ENCODE peak calls at places on chromosomes 4 and X, in eight cellular contexts. One of them, this sample, is unnamed.
A peak's percentile ranks its signal among the peaks of the same experiment; 100 is the strongest.

GRCh38 chr4:138222041-138222440 is 20.1 kb downstream of the SLC7A11 start:
- DNase-seq in D721Med: no peak
- DNase-seq in A549: peak; percentile 89
- DNase-seq in lower leg skin: no peak
- DNase-seq in psoas muscle: no peak
- DNase-seq in tibial artery: no peak
- DNase-seq in Peyer's patch: no peak
- DNase-seq in SK-N-SH: no peak
- DNase-seq in this sample: no peak

GRCh38 chrX:110791206-110791605 is 4.4 kb downstream of the CHRDL1 start:
- DNase-seq in Peyer's patch: no peak
- DNase-seq in lower leg skin: no peak
- DNase-seq in SK-N-SH: no peak
- DNase-seq in A549: no peak
- DNase-seq in psoas muscle: no peak
- DNase-seq in tibial artery: no peak
- DNase-seq in D721Med: no peak
- DNase-seq in this sample: no peak

GRCh38 chr4:70399319-70399718 is 1.6 kb downstream of the OPRPN start:
- DNase-seq in A549: no peak
- DNase-seq in psoas muscle: no peak
- DNase-seq in tibial artery: no peak
- DNase-seq in lower leg skin: no peak
- DNase-seq in Peyer's patch: no peak
- DNase-seq in D721Med: no peak
- DNase-seq in SK-N-SH: no peak
- DNase-seq in this sample: no peak

GRCh38 chr4:81084029-81084428 is 53.5 kb downstream of the BMP3 start:
- DNase-seq in Peyer's patch: no peak
- DNase-seq in A549: peak; percentile 10
- DNase-seq in tibial artery: no peak
- DNase-seq in D721Med: no peak
- DNase-seq in lower leg skin: no peak
- DNase-seq in SK-N-SH: no peak
- DNase-seq in psoas muscle: no peak
- DNase-seq in this sample: no peak

GRCh38 chr4:1199556-1200331 is 27.4 kb upstream of the SPON2 start:
- DNase-seq in psoas muscle: no peak
- DNase-seq in A549: no peak
- DNase-seq in SK-N-SH: peak; percentile 23
- DNase-seq in lower leg skin: no peak
- DNase-seq in tibial artery: no peak
- DNase-seq in D721Med: no peak
- DNase-seq in Peyer's patch: peak; percentile 46
- DNase-seq in this sample: peak; percentile 15

GRCh38 chr4:1248262-1249147 is at the start of gene CTBP1:
- DNase-seq in Peyer's patch: peak; percentile 91
- DNase-seq in lower leg skin: peak; percentile 66
- DNase-seq in SK-N-SH: peak; percentile 100
- DNase-seq in tibial artery: peak; percentile 59
- DNase-seq in A549: peak; percentile 81
- DNase-seq in D721Med: peak; percentile 97
- DNase-seq in psoas muscle: peak; percentile 91
- DNase-seq in this sample: peak; percentile 91

GRCh38 chrX:63784902-63785692 is at the start of gene ARHGEF9:
- DNase-seq in tibial artery: peak; percentile 18
- DNase-seq in D721Med: no peak
- DNase-seq in psoas muscle: peak; percentile 55
- DNase-seq in A549: no peak
- DNase-seq in lower leg skin: no peak
- DNase-seq in SK-N-SH: peak; percentile 69
- DNase-seq in Peyer's patch: peak; percentile 54
- DNase-seq in this sample: peak; percentile 15

GRCh38 chrX:44343412-44343942 is at the start of gene EFHC2:
- DNase-seq in D721Med: no peak
- DNase-seq in tibial artery: peak; percentile 23
- DNase-seq in psoas muscle: peak; percentile 52
- DNase-seq in A549: peak; percentile 6
- DNase-seq in SK-N-SH: peak; percentile 60
- DNase-seq in Peyer's patch: peak; percentile 53
- DNase-seq in lower leg skin: no peak
- DNase-seq in this sample: peak; percentile 61

GRCh38 chr4:168139336-168139735 is 47.0 kb downstream of the ANXA10 start:
- DNase-seq in D721Med: no peak
- DNase-seq in lower leg skin: no peak
- DNase-seq in A549: peak; percentile 18
- DNase-seq in SK-N-SH: no peak
- DNase-seq in psoas muscle: no peak
- DNase-seq in Peyer's patch: no peak
- DNase-seq in tibial artery: no peak
- DNase-seq in this sample: no peak

GRCh38 chr4:162535121-162535520 is 371.3 kb upstream of the FSTL5 start:
- DNase-seq in D721Med: no peak
- DNase-seq in SK-N-SH: no peak
- DNase-seq in A549: no peak
- DNase-seq in psoas muscle: no peak
- DNase-seq in tibial artery: no peak
- DNase-seq in Peyer's patch: no peak
- DNase-seq in lower leg skin: no peak
- DNase-seq in this sample: no peak

GRCh38 chr4:37671072-37671471 is 15.1 kb downstream of the RELL1 start:
- DNase-seq in psoas muscle: no peak
- DNase-seq in D721Med: no peak
- DNase-seq in Peyer's patch: no peak
- DNase-seq in lower leg skin: no peak
- DNase-seq in A549: no peak
- DNase-seq in tibial artery: no peak
- DNase-seq in SK-N-SH: no peak
- DNase-seq in this sample: no peak

GRCh38 chr4:43757147-43757546 is 691.5 kb downstream of the KCTD8 start:
- DNase-seq in tibial artery: no peak
- DNase-seq in psoas muscle: no peak
- DNase-seq in lower leg skin: no peak
- DNase-seq in A549: no peak
- DNase-seq in D721Med: no peak
- DNase-seq in SK-N-SH: no peak
- DNase-seq in Peyer's patch: no peak
- DNase-seq in this sample: no peak

GRCh38 chr4:105433421-105433820 is 40.4 kb downstream of the PPA2 start:
- DNase-seq in lower leg skin: no peak
- DNase-seq in Peyer's patch: no peak
- DNase-seq in SK-N-SH: no peak
- DNase-seq in D721Med: no peak
- DNase-seq in A549: no peak
- DNase-seq in tibial artery: no peak
- DNase-seq in psoas muscle: no peak
- DNase-seq in this sample: no peak

GRCh38 chr4:52862605-52863236 is 604 bp downstream of the RASL11B start:
- DNase-seq in tibial artery: no peak
- DNase-seq in A549: no peak
- DNase-seq in lower leg skin: no peak
- DNase-seq in psoas muscle: no peak
- DNase-seq in D721Med: no peak
- DNase-seq in Peyer's patch: no peak
- DNase-seq in SK-N-SH: peak; percentile 50
- DNase-seq in this sample: no peak

GRCh38 chrX:102934624-102935023 is 2.4 kb upstream of the RAB40AL start:
- DNase-seq in lower leg skin: peak; percentile 12
- DNase-seq in psoas muscle: no peak
- DNase-seq in tibial artery: peak; percentile 20
- DNase-seq in Peyer's patch: no peak
- DNase-seq in SK-N-SH: peak; percentile 59
- DNase-seq in A549: peak; percentile 28
- DNase-seq in D721Med: no peak
- DNase-seq in this sample: peak; percentile 14

GRCh38 chrX:130330706-130331105 is 9.0 kb upstream of the SLC25A14 start:
- DNase-seq in psoas muscle: peak; percentile 56
- DNase-seq in Peyer's patch: peak; percentile 62
- DNase-seq in A549: peak; percentile 75
- DNase-seq in tibial artery: no peak
- DNase-seq in SK-N-SH: peak; percentile 63
- DNase-seq in lower leg skin: no peak
- DNase-seq in D721Med: no peak
- DNase-seq in this sample: no peak

GRCh38 chrX:129842510-129843208 is 1.0 kb downstream of the ZDHHC9 start:
- DNase-seq in Peyer's patch: peak; percentile 67
- DNase-seq in A549: peak; percentile 12
- DNase-seq in psoas muscle: peak; percentile 54
- DNase-seq in SK-N-SH: peak; percentile 18
- DNase-seq in D721Med: no peak
- DNase-seq in tibial artery: peak; percentile 24
- DNase-seq in lower leg skin: peak; percentile 15
- DNase-seq in this sample: no peak

GRCh38 chr4:77399831-77400230 is 205.8 kb upstream of the CXCL13 start:
- DNase-seq in tibial artery: no peak
- DNase-seq in D721Med: no peak
- DNase-seq in Peyer's patch: no peak
- DNase-seq in lower leg skin: no peak
- DNase-seq in psoas muscle: no peak
- DNase-seq in SK-N-SH: no peak
- DNase-seq in A549: no peak
- DNase-seq in this sample: no peak

GRCh38 chr4:140604544-140604943 is 35.8 kb upstream of the UCP1 start:
- DNase-seq in tibial artery: no peak
- DNase-seq in SK-N-SH: no peak
- DNase-seq in A549: no peak
- DNase-seq in psoas muscle: no peak
- DNase-seq in D721Med: no peak
- DNase-seq in Peyer's patch: no peak
- DNase-seq in lower leg skin: no peak
- DNase-seq in this sample: no peak
- TF ChIP-seq CTCF in tibial artery: no peak
- TF ChIP-seq CTCF in SK-N-SH: no peak
- TF ChIP-seq CTCF in A549: no peak
- TF ChIP-seq CTCF in psoas muscle: no peak
- TF ChIP-seq CTCF in D721Med: no peak
- TF ChIP-seq CTCF in Peyer's patch: no peak
- TF ChIP-seq CTCF in lower leg skin: no peak
- TF ChIP-seq CTCF in this sample: no peak

DNA sequence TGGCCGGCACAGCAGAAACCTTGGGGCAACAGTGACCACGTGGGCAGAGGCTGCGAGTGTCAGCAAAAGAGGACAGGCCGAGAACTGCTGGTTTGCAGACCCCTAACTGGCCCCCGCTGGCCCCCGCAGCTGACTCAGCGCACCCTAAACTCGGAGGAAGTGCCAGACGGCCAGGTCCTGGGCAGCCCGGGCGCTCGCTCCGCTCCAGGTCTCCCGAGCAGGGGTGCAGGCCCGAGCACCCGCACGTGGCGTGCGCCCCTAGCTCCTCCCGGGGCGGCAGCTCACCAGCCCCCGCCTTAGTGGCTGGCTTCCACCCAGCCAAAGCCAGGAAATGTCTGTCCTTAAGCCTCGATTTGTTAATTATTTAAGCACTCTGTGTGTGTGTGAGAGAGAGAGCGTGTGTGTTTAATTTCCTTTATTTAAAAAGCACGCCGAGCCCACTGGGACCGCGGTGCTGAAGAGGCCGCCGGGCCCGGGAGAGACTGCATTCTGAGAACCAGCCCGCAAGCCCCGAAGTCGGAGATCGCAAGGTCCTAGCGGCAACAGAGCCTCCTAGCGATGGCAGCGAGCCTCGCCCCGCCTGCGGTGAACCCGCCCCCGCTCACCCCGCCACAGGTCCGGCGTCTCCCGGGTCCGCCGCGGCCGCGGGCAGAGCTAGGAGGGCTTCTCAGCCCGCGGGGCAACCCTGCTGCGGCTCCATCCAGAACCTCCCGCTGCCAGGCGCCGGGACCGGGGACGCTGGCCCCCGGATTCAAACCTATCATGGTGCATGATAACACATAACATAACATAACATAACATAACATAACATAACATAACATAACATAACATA is 45.9 kb upstream of the CDKN2AIP start:
- DNase-seq in A549: peak; percentile 63
- DNase-seq in Peyer's patch: peak; percentile 80
- DNase-seq in SK-N-SH: peak; percentile 94
- DNase-seq in tibial artery: peak; percentile 58
- DNase-seq in lower leg skin: peak; percentile 36
- DNase-seq in D721Med: no peak
- DNase-seq in psoas muscle: peak; percentile 75
- DNase-seq in this sample: peak; percentile 52
- TF ChIP-seq CTCF in A549: peak; percentile 45
- TF ChIP-seq CTCF in Peyer's patch: no peak
- TF ChIP-seq CTCF in SK-N-SH: peak; percentile 64
- TF ChIP-seq CTCF in tibial artery: peak; percentile 46
- TF ChIP-seq CTCF in lower leg skin: no peak
- TF ChIP-seq CTCF in D721Med: peak; percentile 15
- TF ChIP-seq CTCF in psoas muscle: peak; percentile 51
- TF ChIP-seq CTCF in this sample: peak; percentile 37

DNA sequence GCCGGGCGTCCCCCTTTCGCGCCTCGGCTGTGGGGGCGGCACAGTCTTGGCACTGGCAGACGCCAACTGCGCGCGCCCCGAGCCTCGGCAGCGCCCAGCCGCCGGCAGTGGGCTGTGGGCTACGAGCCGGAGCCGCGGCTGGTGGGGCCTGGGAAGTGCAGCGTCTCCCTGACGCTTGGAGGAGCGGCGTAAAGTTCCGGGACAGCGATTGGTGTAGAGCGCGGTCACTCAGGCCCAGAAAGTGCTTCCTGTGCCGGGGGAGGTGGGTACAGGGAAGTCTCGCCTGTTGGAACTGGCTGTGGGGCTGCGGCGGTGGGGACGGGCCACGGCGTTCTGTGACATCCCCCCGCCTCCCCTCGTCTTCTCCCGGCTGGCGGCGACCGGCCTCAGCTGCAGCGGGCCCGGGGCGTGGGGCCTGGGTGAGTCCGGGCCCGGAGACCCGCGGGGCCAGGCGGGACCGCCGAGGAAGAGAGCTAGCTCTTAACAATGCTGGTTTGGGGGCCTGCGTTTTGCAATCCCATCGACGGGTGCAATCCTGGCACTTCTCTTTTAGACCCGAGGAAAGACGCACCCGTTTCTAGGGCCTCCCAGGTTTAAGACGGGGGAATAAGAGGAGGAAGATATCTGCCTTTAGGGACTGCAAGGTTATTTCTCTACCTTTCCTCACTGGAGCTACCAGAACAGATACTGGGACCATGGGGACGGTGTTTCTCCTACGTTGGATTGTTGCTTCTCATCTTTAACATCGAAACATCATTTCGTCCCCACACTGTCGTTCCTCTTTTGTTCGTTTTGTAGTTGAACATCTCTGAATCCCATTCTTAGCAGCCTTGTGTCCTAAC is at the start of the genes RWDD4 and TRAPPC11:
- DNase-seq in Peyer's patch: peak; percentile 97
- DNase-seq in tibial artery: peak; percentile 96
- DNase-seq in lower leg skin: peak; percentile 97
- DNase-seq in SK-N-SH: peak; percentile 99
- DNase-seq in psoas muscle: peak; percentile 99
- DNase-seq in A549: peak; percentile 97
- DNase-seq in D721Med: peak; percentile 82
- DNase-seq in this sample: peak; percentile 95
- TF ChIP-seq CTCF in Peyer's patch: peak; percentile 19
- TF ChIP-seq CTCF in tibial artery: peak; percentile 39
- TF ChIP-seq CTCF in lower leg skin: no peak
- TF ChIP-seq CTCF in SK-N-SH: no peak
- TF ChIP-seq CTCF in psoas muscle: peak; percentile 31
- TF ChIP-seq CTCF in A549: no peak
- TF ChIP-seq CTCF in D721Med: no peak
- TF ChIP-seq CTCF in this sample: no peak

DNA sequence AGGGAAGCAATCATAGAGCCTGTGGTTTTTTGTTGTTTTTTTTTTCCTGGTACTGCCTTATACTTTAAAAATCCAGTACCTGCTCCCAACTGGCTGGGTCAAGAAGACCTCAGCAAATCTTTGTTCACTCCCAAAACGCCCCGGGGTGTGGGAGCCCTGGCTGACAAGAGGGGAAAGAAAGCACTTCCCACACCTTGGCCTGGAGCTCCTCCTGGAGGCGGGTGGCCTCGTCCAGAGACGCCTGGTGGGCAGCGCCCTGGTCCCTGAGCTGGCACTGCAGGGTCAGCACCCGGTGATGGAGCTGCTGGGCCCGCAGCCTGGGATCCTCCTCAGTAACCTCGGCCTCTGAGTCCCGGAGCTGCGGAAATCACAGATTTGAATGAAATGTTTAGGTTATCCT is 38.2 kb downstream of the C4orf50 start:
- DNase-seq in psoas muscle: no peak
- DNase-seq in SK-N-SH: peak; percentile 80
- DNase-seq in tibial artery: peak; percentile 7
- DNase-seq in Peyer's patch: no peak
- DNase-seq in A549: peak; percentile 33
- DNase-seq in lower leg skin: no peak
- DNase-seq in D721Med: peak; percentile 56
- DNase-seq in this sample: no peak
- TF ChIP-seq CTCF in psoas muscle: no peak
- TF ChIP-seq CTCF in SK-N-SH: no peak
- TF ChIP-seq CTCF in tibial artery: no peak
- TF ChIP-seq CTCF in Peyer's patch: no peak
- TF ChIP-seq CTCF in A549: peak; percentile 23
- TF ChIP-seq CTCF in lower leg skin: no peak
- TF ChIP-seq CTCF in D721Med: peak; percentile 35
- TF ChIP-seq CTCF in this sample: no peak

This sample was measured in natural killer cell.